ENCODE peak calls at places on chromosomes 13 and 19, in six cellular contexts. A is transverse colon; J is esophagus squamous epithelium; I is GM06990; Z is effector memory CD4-positive, alpha-beta T cell; H is colonic mucosa. D is an unnamed sample. For H3K36me3, the result is how much of the 10 kb centered on the place peaks cover.

GRCh38 chr19:49333426-49334288 is 1.5 kb upstream of the CD37 start:
- DNase-seq in A (peak), J (no peak), I (peak), Z (peak), H (peak), D (no peak)

GRCh38 chr13:47351798-47352197 is 454.9 kb upstream of the HTR2A start:
- DNase-seq in A (no peak), J (no peak), I (no peak), Z (no peak), H (no peak), D (no peak)

GRCh38 chr13:50389726-50390125 is 374.5 kb downstream of the KCNRG start:
- DNase-seq in A (no peak), J (no peak), I (no peak), Z (no peak), H (no peak), D (no peak)

GRCh38 chr19:17836530-17836929 is 11.3 kb downstream of the JAK3 start:
- DNase-seq in A (no peak), J (no peak), I (no peak), Z (no peak), H (no peak), D (no peak)

GRCh38 chr13:101919541-101920306 is 467.2 kb downstream of the ITGBL1 start:
- DNase-seq in A (no peak), J (no peak), I (no peak), Z (no peak), H (no peak), D (no peak)

GRCh38 chr19:50489461-50490011 is 12.9 kb upstream of the GARIN5A start:
- DNase-seq in A (no peak), J (no peak), I (no peak), Z (no peak), H (no peak), D (no peak)

GRCh38 chr13:111315347-111315995 is 5.0 kb upstream of the TEX29 start:
- DNase-seq in A (no peak), J (no peak), I (no peak), Z (no peak), H (no peak), D (no peak)

GRCh38 chr13:32048816-32049215 is 17.2 kb downstream of the FRY start:
- DNase-seq in A (no peak), J (no peak), I (no peak), Z (no peak), H (no peak), D (no peak)

GRCh38 chr13:113935081-113935511 is 38.8 kb downstream of the C13orf46 start:
- DNase-seq in A (no peak), J (no peak), I (no peak), Z (no peak), H (no peak), D (peak)

GRCh38 chr13:23990443-23990842 is 93.1 kb upstream of the C1QTNF9B start:
- DNase-seq in A (no peak), J (no peak), I (no peak), Z (no peak), H (no peak), D (no peak)

GRCh38 chr19:46351241-46352041 is 4.6 kb downstream of the PPP5C start:
- DNase-seq in A (peak), J (no peak), I (no peak), Z (no peak), H (peak), D (no peak)

GRCh38 chr13:106997696-106998095 is 429.8 kb upstream of the ARGLU1 start:
- DNase-seq in A (no peak), J (no peak), I (no peak), Z (no peak), H (no peak), D (no peak)
- H3K36me3 ChIP-seq in A (under half), J (under half), I (under half), Z (under half), H (under half), D (under half)

GRCh38 chr19:56156768-56157167 is 15.7 kb downstream of the ZNF444 start:
- DNase-seq in A (peak), J (no peak), I (no peak), Z (no peak), H (peak), D (no peak)
- H3K36me3 ChIP-seq in A (under half), J (under half), I (under half), Z (under half), H (under half), D (half or more)

GRCh38 chr19:14704450-14704849 is 14.6 kb downstream of the ZNF333 start:
- DNase-seq in A (no peak), J (no peak), I (no peak), Z (no peak), H (no peak), D (no peak)
- H3K36me3 ChIP-seq in A (half or more), J (under half), I (under half), Z (half or more), H (under half), D (half or more)

DNA sequence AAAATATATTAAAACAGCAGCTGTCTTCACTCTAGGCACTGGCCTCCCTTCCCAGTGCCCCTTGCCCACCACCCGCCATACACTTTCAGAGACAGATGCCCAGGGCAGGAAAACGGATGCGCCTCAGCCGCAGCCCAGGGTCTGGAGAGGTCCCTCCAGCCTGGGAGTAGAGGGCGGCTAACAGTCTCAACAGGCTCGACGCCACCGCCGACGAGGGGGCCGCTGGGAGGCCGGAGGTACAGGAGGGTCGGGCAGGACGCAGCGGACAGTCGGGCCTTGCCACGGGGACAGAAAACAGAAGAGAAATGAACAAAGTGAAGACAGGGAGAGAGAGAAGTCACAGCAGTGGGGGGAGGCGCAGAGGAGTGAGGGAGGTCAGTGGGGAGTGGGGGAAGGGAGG is 27.1 kb downstream of the C19orf47 start:
- DNase-seq in A (no peak), J (no peak), I (no peak), Z (no peak), H (no peak), D (no peak)
- H3K36me3 ChIP-seq in A (under half), J (under half), I (under half), Z (half or more), H (under half), D (half or more)

GRCh38 chr13:98885605-98886004 is 92.3 kb downstream of the DOCK9 start:
- DNase-seq in A (no peak), J (no peak), I (no peak), Z (no peak), H (no peak), D (no peak)
- H3K36me3 ChIP-seq in A (half or more), J (under half), I (under half), Z (half or more), H (under half), D (under half)

GRCh38 chr19:2230807-2231533 is 5.2 kb downstream of the PLEKHJ1 start:
- DNase-seq in A (no peak), J (no peak), I (no peak), Z (no peak), H (no peak), D (no peak)
- H3K36me3 ChIP-seq in A (under half), J (under half), I (under half), Z (half or more), H (under half), D (half or more)

DNA sequence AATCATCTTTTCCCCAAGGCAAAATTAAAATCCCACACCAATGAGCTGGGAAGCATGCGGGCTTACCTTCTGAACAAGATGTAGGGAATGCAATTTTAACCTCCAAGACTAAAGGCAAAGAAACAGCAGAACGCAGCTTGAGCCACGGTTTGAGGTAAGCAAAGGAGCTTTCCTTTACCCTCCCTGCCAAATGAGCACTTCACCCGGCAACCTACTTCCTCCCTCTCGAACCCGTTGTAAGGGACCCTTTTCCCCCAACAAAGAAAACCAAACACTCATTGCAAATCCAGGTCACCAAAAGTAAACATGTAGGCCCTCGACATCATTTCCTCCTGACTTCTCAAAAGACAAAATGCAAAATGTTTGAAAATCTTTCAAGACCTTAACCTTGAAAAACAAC is 65.3 kb downstream of the ABCC4 start:
- DNase-seq in A (no peak), J (no peak), I (no peak), Z (no peak), H (no peak), D (no peak)
- H3K36me3 ChIP-seq in A (under half), J (under half), I (under half), Z (under half), H (under half), D (under half)

GRCh38 chr19:47752440-47753211 is 7.3 kb downstream of the NOP53 start:
- DNase-seq in A (no peak), J (no peak), I (no peak), Z (no peak), H (no peak), D (no peak)

GRCh38 chr19:47750752-47751151 is 5.4 kb downstream of the NOP53 start:
- DNase-seq in A (no peak), J (no peak), I (no peak), Z (no peak), H (no peak), D (no peak)

GRCh38 chr19:47754206-47755064 is 9.1 kb downstream of the NOP53 start:
- DNase-seq in A (no peak), J (no peak), I (no peak), Z (no peak), H (no peak), D (no peak)

GRCh38 chr19:47745010-47745901 is at the start of gene NOP53:
- DNase-seq in A (peak), J (peak), I (peak), Z (peak), H (peak), D (peak)

DNA sequence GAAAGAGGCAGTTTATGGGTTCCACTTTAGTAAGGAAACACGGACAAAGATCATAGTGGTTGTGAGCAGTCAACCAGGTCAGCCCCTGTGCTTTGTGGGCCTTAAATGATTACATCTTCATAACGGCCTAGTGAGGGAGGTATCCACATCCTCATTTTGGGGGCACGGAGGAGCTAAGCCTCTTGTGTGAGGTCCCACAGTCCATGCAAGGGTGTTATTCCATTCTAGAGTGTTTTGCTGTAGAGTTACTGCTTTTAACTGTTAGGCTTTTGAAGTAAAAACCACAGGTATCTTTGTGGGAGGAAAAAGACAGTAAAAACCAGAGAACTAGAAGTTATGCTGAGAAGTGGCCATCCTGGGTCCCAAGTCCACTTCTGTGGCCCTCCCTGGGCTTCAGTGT is 4.0 kb downstream of the NOP53 start:
- DNase-seq in A (no peak), J (no peak), I (no peak), Z (no peak), H (no peak), D (no peak)
- H3K36me3 ChIP-seq in A (half or more), J (under half), I (under half), Z (half or more), H (under half), D (half or more)

D was measured in NT2/D1.